ENCODE peak calls at places on chromosome 11, in ten cellular contexts. F, R, I, L, D, Q, A, T, E and Z are unnamed samples.

GRCh38 chr11:72826942-72827480 is 12.8 kb downstream of the ATG16L2 start:
- DNase-seq in F (no peak), R (no peak), I (no peak), L (no peak), D (no peak), Q (no peak), A (no peak), T (no peak), E (no peak), Z (no peak)

GRCh38 chr11:60954421-60954820 is 2.4 kb upstream of the SLC15A3 start:
- DNase-seq in F (no peak), R (no peak), I (no peak), L (no peak), D (no peak), Q (no peak), A (no peak), T (no peak), E (no peak), Z (no peak)

GRCh38 chr11:69157822-69158231 is 2.1 kb downstream of the SMIM38 start:
- DNase-seq in F (no peak), R (no peak), I (no peak), L (no peak), D (no peak), Q (no peak), A (no peak), T (no peak), E (no peak), Z (no peak)

GRCh38 chr11:61617515-61617914 is 36.6 kb upstream of the SYT7 start:
- DNase-seq in F (no peak), R (no peak), I (no peak), L (no peak), D (no peak), Q (no peak), A (no peak), T (no peak), E (no peak), Z (no peak)

GRCh38 chr11:97332271-97332670 is 942.5 kb downstream of the JRKL start:
- DNase-seq in F (no peak), R (no peak), I (no peak), L (no peak), D (no peak), Q (no peak), A (no peak), T (no peak), E (no peak), Z (no peak)

GRCh38 chr11:60700689-60701508 is 1.5 kb downstream of the MS4A8 start:
- DNase-seq in F (no peak), R (no peak), I (no peak), L (no peak), D (peak), Q (no peak), A (no peak), T (peak), E (no peak), Z (no peak)

GRCh38 chr11:73584831-73585230 is 13.1 kb downstream of the FAM168A start:
- DNase-seq in F (no peak), R (no peak), I (no peak), L (no peak), D (no peak), Q (no peak), A (no peak), T (no peak), E (no peak), Z (no peak)

GRCh38 chr11:131370090-131370751 is at the start of gene NTM:
- DNase-seq in F (no peak), R (peak), I (peak), L (no peak), D (no peak), Q (peak), A (no peak), T (no peak), E (peak), Z (no peak)

GRCh38 chr11:12914401-12914912 is 94.7 kb upstream of the RASSF10 start:
- DNase-seq in F (no peak), R (peak), I (peak), L (no peak), D (peak), Q (peak), A (no peak), T (peak), E (peak), Z (peak)